ENCODE peak calls at places on chromosomes 16 and 17, in ten cellular contexts. Z is WTC11, F is cardiac septum, N is right cardiac atrium, P is germinal center, I is Peyer's patch, J is pancreas, O is AG04450, Y is A549, K is NCI-H1105 treated with DMSO at 0.1 percent for 48 hours. L is an unnamed sample.

GRCh38 chr17:1162116-1162855 is 17.5 kb downstream of the ABR start:
- DNase-seq in P (no peak), F (no peak), J (no peak), O (no peak), K (no peak), Z (no peak), N (no peak), I (no peak), Y (no peak), L (no peak)

GRCh38 chr17:37488607-37489196 is 989 bp upstream of the DUSP14 start:
- DNase-seq in N (peak; percentile 77), O (peak; percentile 85), K (peak; percentile 52), J (peak; percentile 90), P (peak; percentile 59), Y (peak; percentile 93), I (peak; percentile 79), Z (peak; percentile 79), F (peak; percentile 82), L (peak; percentile 39)

GRCh38 chr17:82113422-82113821 is 15.4 kb upstream of the FASN start:
- DNase-seq in J (no peak), P (no peak), O (no peak), Y (no peak), F (no peak), K (no peak), N (no peak), Z (no peak), I (no peak), L (no peak)

GRCh38 chr16:30407794-30408534 is 558 bp downstream of the ZNF771 start:
- DNase-seq in P (peak; percentile 28), Y (no peak), J (no peak), N (no peak), Z (no peak), O (no peak), K (peak; percentile 25), I (no peak), F (no peak), L (no peak)

GRCh38 chr17:30559656-30560055 is 82.4 kb downstream of the GOSR1 start:
- DNase-seq in F (no peak), Z (no peak), I (no peak), P (no peak), Y (no peak), O (no peak), K (no peak), N (no peak), J (no peak), L (no peak)

GRCh38 chr17:62090021-62090824 is 25.1 kb upstream of the MED13 start:
- DNase-seq in J (no peak), N (no peak), F (no peak), K (no peak), O (no peak), Z (no peak), P (no peak), I (no peak), Y (no peak), L (no peak)

GRCh38 chr16:76910931-76911330 is 280.1 kb upstream of the MON1B start:
- DNase-seq in J (no peak), F (no peak), N (no peak), Y (peak; percentile 24), Z (no peak), K (no peak), P (no peak), O (peak; percentile 23), I (no peak), L (no peak)

GRCh38 chr16:30011505-30012480 is 966 bp upstream of the DOC2A start:
- DNase-seq in O (no peak), N (peak; percentile 36), Z (no peak), I (no peak), P (no peak), K (no peak), F (no peak), J (no peak), Y (no peak), L (no peak)

GRCh38 chr16:11253009-11253994 is 2.7 kb downstream of the SOCS1 start:
- DNase-seq in P (no peak), O (no peak), I (no peak), Z (no peak), J (no peak), N (no peak), F (no peak), Y (no peak), K (no peak), L (no peak)

GRCh38 chr16:20099375-20099774 is 25.7 kb upstream of the GPR139 start:
- DNase-seq in J (no peak), Y (no peak), O (no peak), P (no peak), I (no peak), N (no peak), Z (no peak), K (no peak), F (no peak), L (no peak)

GRCh38 chr17:46756861-46757260 is 61.6 kb downstream of the WNT3 start:
- DNase-seq in F (no peak), I (no peak), Z (no peak), P (no peak), K (no peak), N (no peak), Y (no peak), O (no peak), J (no peak), L (no peak)